ENCODE peak calls at places on chromosome 5, in four cellular contexts. R is mammary epithelial cell, F is Peyer's patch, U is esophagus squamous epithelium. A is an unnamed sample.

GRCh38 chr5:110224050-110224449 is 502.4 kb downstream of the TMEM232 start:
- DNase-seq in U (no peak), R (no peak), F (no peak), A (no peak)

GRCh38 chr5:113122053-113122452 is 145.5 kb downstream of the DCP2 start:
- DNase-seq in F (no peak), R (peak), U (no peak), A (peak)

GRCh38 chr5:81751836-81752643 is 1.1 kb upstream of the SSBP2 start:
- DNase-seq in R (peak), F (no peak), U (peak), A (peak)

GRCh38 chr5:68452286-68452685 is 236.7 kb downstream of the PIK3R1 start:
- DNase-seq in U (no peak), R (no peak), F (no peak), A (no peak)

GRCh38 chr5:71537681-71538080 is 49.5 kb upstream of the MCCC2 start:
- DNase-seq in R (no peak), F (no peak), U (no peak), A (no peak)

GRCh38 chr5:88507261-88507660 is 238.6 kb upstream of the TMEM161B start:
- DNase-seq in F (no peak), U (no peak), R (no peak), A (no peak)

GRCh38 chr5:132000677-132001453 is 10.6 kb downstream of the ACSL6 start:
- DNase-seq in U (no peak), F (peak), R (no peak), A (no peak)

GRCh38 chr5:83095973-83096539 is 18.7 kb downstream of the XRCC4 start:
- DNase-seq in U (no peak), R (peak), F (no peak), A (peak)

GRCh38 chr5:179331591-179331990 is 13.7 kb downstream of the ADAMTS2 start:
- DNase-seq in U (no peak), F (no peak), R (no peak), A (no peak)

GRCh38 chr5:176619569-176620332 is 9.8 kb upstream of the GPRIN1 start:
- DNase-seq in F (no peak), U (no peak), R (no peak), A (no peak)

GRCh38 chr5:166088389-166089039 is 2202.9 kb upstream of the WWC1 start:
- DNase-seq in R (no peak), U (no peak), F (no peak), A (no peak)

GRCh38 chr5:154086123-154086522 is 47.4 kb downstream of the MFAP3 start:
- DNase-seq in U (no peak), R (no peak), F (no peak), A (no peak)

GRCh38 chr5:157913575-157913974 is 54.6 kb upstream of the CLINT1 start:
- DNase-seq in U (no peak), F (no peak), R (no peak), A (no peak)

GRCh38 chr5:157689942-157690689 is 18.8 kb downstream of the C5orf52 start:
- DNase-seq in U (no peak), F (no peak), R (no peak), A (peak)

GRCh38 chr5:54275361-54275760 is 35.0 kb downstream of the ARL15 start:
- DNase-seq in R (no peak), U (no peak), F (no peak), A (no peak)

GRCh38 chr5:21678526-21678925 is 1174.6 kb downstream of the CDH12 start:
- DNase-seq in F (no peak), R (no peak), U (no peak), A (no peak)

GRCh38 chr5:58456486-58456885 is 3.4 kb downstream of the PLK2 start:
- DNase-seq in R (no peak), F (no peak), U (no peak), A (no peak)

GRCh38 chr5:141234109-141234508 is 11.0 kb downstream of the PCDHB14 start:
- DNase-seq in F (no peak), U (no peak), R (peak), A (peak)

DNA sequence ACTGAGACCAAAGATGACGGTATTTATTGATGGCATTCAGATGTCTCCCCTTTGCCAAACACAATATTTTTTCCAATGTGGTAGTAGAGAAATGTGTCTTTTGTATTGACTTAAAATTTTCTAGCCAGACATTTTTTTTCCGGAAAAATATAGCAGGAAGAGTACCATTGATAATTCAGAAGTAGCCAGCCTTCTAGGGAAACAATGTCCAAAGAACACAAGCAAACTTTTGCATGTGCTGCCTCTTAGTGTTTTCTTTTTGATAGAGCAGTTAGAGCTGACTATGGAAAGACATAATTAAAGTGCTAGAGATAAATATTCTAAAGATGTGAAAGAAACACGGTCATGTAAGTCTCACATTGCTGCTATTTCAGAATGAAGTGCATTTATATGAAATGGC is 231.4 kb downstream of the MARCHF11 start:
- DNase-seq in U (no peak), F (no peak), R (no peak), A (no peak)
- TF ChIP-seq CTCF in U (no peak), F (no peak), R (no peak), A (no peak)

GRCh38 chr5:137730331-137730730 is 5.6 kb downstream of the KLHL3 start:
- DNase-seq in R (peak), U (no peak), F (no peak), A (peak)
- TF ChIP-seq CTCF in R (no peak), U (no peak), F (no peak), A (no peak)

DNA sequence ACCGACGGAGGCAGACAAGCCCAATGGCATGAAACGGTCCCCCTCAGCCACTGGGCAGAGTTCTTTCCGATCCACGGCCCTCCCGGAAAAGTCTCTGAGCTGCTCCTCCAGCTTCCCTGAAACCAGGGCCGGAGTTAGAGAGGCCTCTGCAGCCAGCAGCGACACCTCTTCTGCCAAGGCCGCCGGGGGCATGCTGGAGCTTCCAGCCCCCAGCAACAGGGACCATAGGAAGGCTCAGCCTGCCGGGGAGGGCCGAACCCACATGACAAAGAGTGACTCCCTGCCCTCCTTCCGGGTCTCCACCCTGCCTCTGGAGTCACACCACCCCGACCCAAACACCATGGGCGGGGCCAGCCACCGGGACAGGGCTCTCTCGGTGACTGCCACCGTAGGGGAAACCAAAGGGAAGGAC is 30.1 kb downstream of the CD180 start:
- DNase-seq in R (no peak), U (peak), F (peak), A (no peak)
- TF ChIP-seq CTCF in R (no peak), U (no peak), F (peak), A (no peak)

DNA sequence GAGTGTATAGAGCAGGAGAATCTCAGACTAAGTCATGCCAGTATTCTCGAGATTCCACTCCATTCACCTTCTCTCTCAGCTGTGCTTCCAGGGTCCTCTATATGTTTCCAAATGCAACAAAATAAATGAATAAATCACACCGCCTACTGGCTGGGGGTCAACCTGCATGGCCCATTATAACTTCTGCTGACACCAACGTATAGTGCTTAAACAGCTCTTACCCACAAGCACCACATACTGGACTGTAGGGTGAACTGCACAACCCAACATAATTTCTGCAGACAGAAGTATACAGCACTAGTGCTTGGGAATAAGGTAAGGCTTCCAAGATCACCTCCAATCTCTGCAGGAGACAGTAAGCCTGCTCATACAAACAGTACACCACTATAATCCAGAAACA is 33.1 kb upstream of the HTR4 start:
- DNase-seq in F (peak), U (no peak), R (peak), A (no peak)
- TF ChIP-seq CTCF in F (no peak), U (no peak), R (peak), A (peak)

GRCh38 chr5:175166013-175166412 is 278.0 kb downstream of the DRD1 start:
- DNase-seq in R (no peak), U (no peak), F (no peak), A (no peak)
- TF ChIP-seq CTCF in R (no peak), U (no peak), F (no peak), A (no peak)

GRCh38 chr5:67154518-67155206 is 41.9 kb downstream of the CD180 start:
- DNase-seq in U (no peak), R (no peak), F (no peak), A (no peak)
- TF ChIP-seq CTCF in U (no peak), R (no peak), F (no peak), A (no peak)

GRCh38 chr5:28707706-28708105 is 1669.3 kb upstream of the CDH9 start:
- DNase-seq in U (no peak), F (no peak), R (peak), A (no peak)

GRCh38 chr5:28708472-28708871 is 1670.1 kb upstream of the CDH9 start:
- DNase-seq in F (no peak), U (no peak), R (no peak), A (no peak)

GRCh38 chr5:28714887-28715286 is 1676.5 kb upstream of the CDH9 start:
- DNase-seq in U (no peak), R (no peak), F (no peak), A (no peak)

GRCh38 chr5:28710360-28710759 is 1672.0 kb upstream of the CDH9 start:
- DNase-seq in U (no peak), R (no peak), F (no peak), A (no peak)
- TF ChIP-seq CTCF in U (no peak), R (no peak), F (no peak), A (no peak)

GRCh38 chr5:60843693-60844428 is at the start of gene ELOVL7:
- DNase-seq in F (peak), R (peak), U (no peak), A (no peak)
- TF ChIP-seq CTCF in F (no peak), R (peak), U (peak), A (no peak)

DNA sequence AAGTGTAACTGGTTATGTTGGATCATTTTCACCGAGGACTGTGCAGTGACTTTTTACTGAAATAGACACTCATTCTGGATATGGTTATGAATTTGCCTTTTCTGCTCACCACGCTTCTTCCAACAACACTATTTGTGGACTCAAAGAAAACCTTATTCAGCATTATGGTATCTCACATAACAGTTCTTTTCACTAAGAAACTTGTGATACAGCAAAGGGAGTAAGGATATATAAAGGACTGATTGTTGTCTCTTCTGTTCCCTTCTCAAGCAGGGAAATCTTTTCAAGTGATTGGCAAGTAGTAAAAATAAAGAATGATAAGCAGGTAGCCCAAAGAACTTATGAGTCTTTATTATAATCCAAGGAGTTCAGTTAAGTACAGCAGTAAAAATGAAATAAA is 131.5 kb upstream of the SV2C start:
- DNase-seq in R (no peak), U (no peak), F (no peak), A (no peak)
- TF ChIP-seq CTCF in R (no peak), U (no peak), F (no peak), A (no peak)